ENCODE peak calls at places on chromosomes 4 and X, in seven cellular contexts. B is T-helper 17 cell, I is tibial nerve, K is GM20000, Y is endothelial cell, Z is nephron progenitor cell, X is NCI-H460. J is an unnamed sample.

GRCh38 chr4:113996599-113997177 is 17.2 kb upstream of the ARSJ start:
- DNase-seq in X (no peak), K (no peak), Z (no peak), I (no peak), B (no peak), Y (no peak), J (no peak)

GRCh38 chr4:73410916-73411730 is 7.0 kb downstream of the ALB start:
- DNase-seq in I (no peak), K (no peak), B (no peak), Z (no peak), X (no peak), Y (no peak), J (no peak)

GRCh38 chr4:170743633-170744032 is 653.9 kb upstream of the AADAT start:
- DNase-seq in Y (no peak), Z (no peak), K (no peak), I (no peak), X (no peak), B (no peak), J (peak; percentile 57)

GRCh38 chr4:162163892-162164759 is at the start of gene FSTL5:
- DNase-seq in K (peak; percentile 14), I (peak; percentile 34), Z (peak; percentile 95), B (no peak), Y (peak; percentile 87), X (peak; percentile 74), J (peak; percentile 78)

GRCh38 chr4:124459922-124460301 is 252.6 kb downstream of the ANKRD50 start:
- DNase-seq in B (no peak), I (no peak), K (no peak), Y (peak; percentile 39), Z (no peak), X (no peak), J (no peak)

GRCh38 chr4:102842367-102842766 is 15.0 kb upstream of the UBE2D3 start:
- DNase-seq in Z (no peak), B (no peak), Y (no peak), I (no peak), X (no peak), K (no peak), J (no peak)

GRCh38 chrX:32673193-32673592 is 538.2 kb downstream of the DMD start:
- DNase-seq in I (no peak), Y (no peak), X (no peak), Z (no peak), K (no peak), B (no peak), J (peak; percentile 2)

GRCh38 chrX:109974906-109975655 is 27.8 kb upstream of the TMEM164 start:
- DNase-seq in B (no peak), Z (no peak), X (no peak), I (no peak), Y (no peak), K (no peak), J (no peak)

GRCh38 chr4:87574996-87575395 is 33.3 kb upstream of the DSPP start:
- DNase-seq in Z (no peak), K (no peak), Y (no peak), B (no peak), X (no peak), I (no peak), J (no peak)

GRCh38 chrX:65667503-65668355 is at the start of gene MSN:
- DNase-seq in Y (peak; percentile 52), B (peak; percentile 64), Z (peak; percentile 67), X (peak; percentile 64), I (peak; percentile 55), K (peak; percentile 76), J (peak; percentile 79)

GRCh38 chr4:119284876-119285611 is 36.9 kb downstream of the FABP2 start:
- DNase-seq in I (no peak), K (no peak), Z (no peak), X (no peak), B (no peak), Y (no peak), J (peak; percentile 11)

GRCh38 chr4:186762361-186762760 is 38.7 kb upstream of the FAT1 start:
- DNase-seq in I (no peak), X (no peak), Z (no peak), K (no peak), B (no peak), Y (no peak), J (no peak)

GRCh38 chr4:11640584-11640983 is 211.9 kb upstream of the HS3ST1 start:
- DNase-seq in X (no peak), K (no peak), B (no peak), Z (no peak), I (no peak), Y (no peak), J (no peak)

GRCh38 chr4:139763205-139763604 is 97.6 kb downstream of the MGST2 start:
- DNase-seq in B (no peak), Y (no peak), K (no peak), X (no peak), I (no peak), Z (no peak), J (peak; percentile 67)

GRCh38 chr4:76175336-76175735 is 27.1 kb upstream of the NUP54 start:
- DNase-seq in I (no peak), X (no peak), Z (no peak), K (no peak), Y (no peak), B (no peak), J (no peak)

GRCh38 chrX:24081661-24082154 is 27.0 kb downstream of the EIF2S3 start:
- DNase-seq in I (peak; percentile 11), K (no peak), Z (peak; percentile 55), X (peak; percentile 73), Y (peak; percentile 43), B (peak; percentile 25), J (peak; percentile 54)

GRCh38 chrX:153778151-153778551 is 2.7 kb upstream of the SRPK3 start:
- DNase-seq in X (no peak), K (no peak), Z (no peak), B (no peak), I (no peak), Y (no peak), J (no peak)

GRCh38 chrX:3351287-3351686 is 4.8 kb upstream of the MXRA5 start:
- DNase-seq in X (no peak), Y (no peak), K (no peak), B (no peak), Z (no peak), I (no peak), J (no peak)

GRCh38 chr4:1576961-1577814 is 106.9 kb downstream of the FAM53A start:
- DNase-seq in Y (no peak), I (no peak), Z (no peak), X (no peak), K (no peak), B (no peak), J (no peak)

GRCh38 chr4:38781854-38782261 is 932 bp downstream of the TLR10 start:
- DNase-seq in X (no peak), Y (no peak), I (no peak), K (no peak), Z (no peak), B (no peak), J (no peak)

J was measured in SJCRH30.